ENCODE peak calls at places on chromosomes 7 and 10, in four cellular contexts. G is GM12878, E is GM12891, V is K562. C is an unnamed sample.

GRCh38 chr7:18437086-18437485 is 58.5 kb upstream of the HDAC9 start:
- DNase-seq in G (no peak), E (no peak), V (no peak), C (no peak)

GRCh38 chr10:44017483-44018145 is 367.3 kb downstream of the CXCL12 start:
- DNase-seq in G (no peak), E (no peak), V (no peak), C (no peak)

GRCh38 chr7:12250232-12250631 is 39.1 kb downstream of the TMEM106B start:
- DNase-seq in G (no peak), E (no peak), V (no peak), C (no peak)

GRCh38 chr10:119726291-119727261 is 726 bp downstream of the INPP5F start:
- DNase-seq in G (no peak), E (no peak), V (peak; percentile 61), C (no peak)

GRCh38 chr10:122168598-122168997 is 102.5 kb upstream of the BTBD16 start:
- DNase-seq in G (no peak), E (no peak), V (no peak), C (no peak)

GRCh38 chr7:125010540-125010939 is 80.9 kb upstream of the POT1 start:
- DNase-seq in G (no peak), E (no peak), V (no peak), C (no peak)

GRCh38 chr7:118573065-118573464 is 348.6 kb downstream of the ANKRD7 start:
- DNase-seq in G (no peak), E (no peak), V (no peak), C (no peak)

GRCh38 chr7:87310790-87311419 is 34.6 kb upstream of the CROT start:
- DNase-seq in G (no peak), E (no peak), V (no peak), C (no peak)

GRCh38 chr10:130869179-130869841 is 442.2 kb downstream of the TCERG1L start:
- DNase-seq in G (no peak), E (no peak), V (no peak), C (no peak)

GRCh38 chr7:129989466-129989865 is 36.7 kb upstream of the UBE2H start:
- DNase-seq in G (peak; percentile 53), E (no peak), V (no peak), C (no peak)

GRCh38 chr7:5422324-5423271 is 1.0 kb downstream of the TNRC18 start:
- DNase-seq in G (no peak), E (no peak), V (peak; percentile 13), C (no peak)

GRCh38 chr10:94213980-94214379 is 148.8 kb downstream of the NOC3L start:
- DNase-seq in G (no peak), E (no peak), V (no peak), C (no peak)

GRCh38 chr7:12493407-12493806 is 77.1 kb upstream of the SCIN start:
- DNase-seq in G (no peak), E (no peak), V (peak; percentile 12), C (no peak)

GRCh38 chr7:2939193-2939885 is 95.2 kb upstream of the GNA12 start:
- DNase-seq in G (no peak), E (no peak), V (no peak), C (no peak)

GRCh38 chr7:105487559-105488218 is 34.4 kb downstream of the PUS7 start:
- DNase-seq in G (no peak), E (no peak), V (peak; percentile 33), C (no peak)

GRCh38 chr10:85548038-85548437 is 818.6 kb downstream of the GRID1 start:
- DNase-seq in G (peak; percentile 35), E (no peak), V (no peak), C (no peak)

GRCh38 chr7:83879103-83879502 is 230.2 kb upstream of the SEMA3E start:
- DNase-seq in G (no peak), E (no peak), V (no peak), C (no peak)

GRCh38 chr10:88131561-88132139 is 268.2 kb downstream of the PTEN start:
- DNase-seq in G (no peak), E (no peak), V (no peak), C (no peak)

GRCh38 chr10:100664509-100664908 is 80.9 kb upstream of the PAX2 start:
- DNase-seq in G (no peak), E (no peak), V (no peak), C (no peak)

GRCh38 chr7:45573636-45574470 is at the start of gene ADCY1:
- DNase-seq in G (no peak), E (peak; percentile 73), V (peak; percentile 83), C (no peak)

GRCh38 chr7:112990619-112991018 is 96.0 kb downstream of the GPR85 start:
- DNase-seq in G (no peak), E (no peak), V (no peak), C (peak; percentile 29)

GRCh38 chr7:152424348-152425108 is 11.3 kb downstream of the KMT2C start:
- DNase-seq in G (no peak), E (no peak), V (no peak), C (no peak)

GRCh38 chr10:77186936-77187335 is 450.7 kb downstream of the KCNMA1 start:
- DNase-seq in G (no peak), E (no peak), V (no peak), C (no peak)

GRCh38 chr10:15188629-15189028 is 20.1 kb upstream of the NMT2 start:
- DNase-seq in G (no peak), E (no peak), V (no peak), C (no peak)

GRCh38 chr10:12405342-12406320 is 56.3 kb downstream of the CAMK1D start:
- DNase-seq in G (no peak), E (no peak), V (no peak), C (no peak)

GRCh38 chr7:78985509-78985908 is 468.0 kb downstream of the MAGI2 start:
- DNase-seq in G (no peak), E (no peak), V (no peak), C (no peak)

GRCh38 chr10:33506838-33507661 is 172.6 kb upstream of the NRP1 start:
- DNase-seq in G (peak; percentile 39), E (no peak), V (no peak), C (peak; percentile 63)

GRCh38 chr7:30351274-30351673 is 66.9 kb downstream of the ZNRF2 start:
- DNase-seq in G (no peak), E (no peak), V (no peak), C (peak; percentile 12)

GRCh38 chr10:30176182-30176581 is 116.8 kb upstream of the JCAD start:
- DNase-seq in G (no peak), E (no peak), V (no peak), C (no peak)

GRCh38 chr7:35652124-35652523 is 42.8 kb downstream of the HERPUD2 start:
- DNase-seq in G (no peak), E (no peak), V (no peak), C (no peak)

DNA sequence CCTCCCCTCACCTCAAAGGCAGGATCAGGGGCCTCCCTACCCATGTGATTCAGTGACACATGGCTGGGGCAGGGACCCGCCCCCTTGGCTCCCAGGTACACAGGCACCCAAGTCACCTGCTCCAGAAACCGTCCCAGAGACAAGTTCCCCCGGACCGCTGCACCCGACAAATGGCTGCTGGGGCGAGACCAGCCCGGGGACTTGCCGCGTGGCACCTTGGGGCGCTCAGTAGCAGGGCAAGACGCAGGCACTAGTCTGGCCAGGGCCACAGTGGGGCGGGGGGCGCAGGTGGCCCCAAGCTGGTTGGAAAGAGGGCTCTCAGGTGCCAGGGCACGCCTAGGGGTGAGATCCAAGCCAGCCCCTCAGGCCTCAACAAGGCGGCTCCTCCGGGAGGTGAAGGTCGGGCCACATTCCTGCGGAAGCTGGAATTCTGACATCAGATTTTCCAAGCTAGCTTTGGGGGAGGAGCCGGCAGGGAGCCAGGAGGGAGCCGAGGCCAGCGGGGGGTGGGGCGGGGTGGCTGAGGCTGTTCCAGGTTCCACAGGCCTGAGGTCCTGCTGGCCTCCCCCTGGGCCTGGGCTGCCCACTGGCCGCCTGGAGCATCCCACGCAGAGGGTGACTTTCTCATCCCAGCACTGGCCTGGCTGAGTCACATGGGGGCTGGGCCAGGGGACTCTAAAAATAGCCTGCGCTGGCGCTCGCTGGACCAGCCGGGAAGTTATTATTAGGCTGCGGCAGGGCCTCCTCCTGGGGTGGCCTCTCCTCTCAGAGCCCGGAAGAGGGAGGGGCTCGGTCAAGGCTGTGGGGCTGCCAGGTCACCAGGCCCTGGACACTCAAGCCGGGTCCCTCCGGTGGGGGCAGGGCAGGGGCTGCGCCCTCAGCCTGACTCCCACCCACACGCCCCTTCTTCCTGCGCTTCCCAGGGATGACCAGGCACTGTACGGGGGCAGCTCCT is 20.5 kb upstream of the INPP5A start:
- DNase-seq in G (no peak), E (no peak), V (peak; percentile 67), C (no peak)
- TF ChIP-seq SPI1 in G (no peak), E (no peak), V (no peak), C (no peak)

GRCh38 chr7:131722371-131722770 is 165.9 kb upstream of the PODXL start:
- DNase-seq in G (no peak), E (no peak), V (no peak), C (no peak)

GRCh38 chr7:131726031-131726430 is 169.6 kb upstream of the PODXL start:
- DNase-seq in G (no peak), E (no peak), V (no peak), C (no peak)

GRCh38 chr7:131724776-131725345 is 168.4 kb upstream of the PODXL start:
- DNase-seq in G (no peak), E (no peak), V (no peak), C (no peak)

GRCh38 chr7:131721660-131722059 is 165.2 kb upstream of the PODXL start:
- DNase-seq in G (no peak), E (no peak), V (no peak), C (no peak)

GRCh38 chr7:131723926-131724325 is 167.5 kb upstream of the PODXL start:
- DNase-seq in G (no peak), E (no peak), V (no peak), C (no peak)
- TF ChIP-seq SPI1 in G (no peak), E (no peak), V (no peak), C (no peak)

GRCh38 chr10:58438986-58439385 is 53.8 kb downstream of the TFAM start:
- DNase-seq in G (no peak), E (no peak), V (no peak), C (no peak)
- TF ChIP-seq SPI1 in G (no peak), E (no peak), V (no peak), C (no peak)

DNA sequence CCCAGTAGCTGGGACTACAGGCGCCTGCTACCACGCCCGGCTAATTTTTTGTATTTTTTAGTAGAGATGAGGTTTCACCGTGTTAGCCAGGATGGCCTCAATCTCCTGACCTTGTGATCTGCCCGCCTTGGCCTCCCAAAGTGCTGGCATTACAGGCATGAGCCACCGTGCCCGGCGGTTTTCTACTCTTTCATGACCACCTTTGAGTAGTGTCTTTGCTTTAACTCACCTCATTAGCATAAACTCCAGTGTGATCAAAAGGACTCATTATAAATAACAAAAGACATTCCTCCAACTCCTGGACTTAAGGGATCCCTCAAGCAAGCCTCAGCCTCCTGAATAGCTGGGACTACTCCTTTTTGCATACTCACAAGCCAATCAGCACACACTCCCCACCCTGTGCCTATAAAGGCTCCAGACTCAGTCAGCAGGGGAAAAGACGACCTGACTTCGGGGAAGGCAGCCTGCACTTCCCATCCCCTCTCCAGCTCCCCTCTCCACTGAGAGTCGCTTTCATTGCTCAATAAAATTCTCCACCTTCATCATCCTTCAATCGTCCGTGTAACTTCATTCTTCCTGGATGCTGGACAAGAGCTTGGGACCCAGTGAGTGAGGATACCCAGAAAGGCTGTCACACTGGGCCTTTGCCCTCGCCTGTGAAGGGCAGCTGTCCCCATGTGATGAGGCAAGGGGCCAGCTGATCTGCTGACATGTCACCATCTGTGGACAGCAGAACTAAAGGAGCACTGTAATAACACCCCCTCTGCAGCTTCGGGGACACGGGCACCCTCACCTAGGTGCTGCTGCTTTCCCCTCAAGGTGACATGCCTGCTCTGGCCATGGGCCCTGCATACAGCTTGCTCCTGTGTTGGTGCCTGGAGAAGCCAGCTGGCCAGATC is 35.0 kb upstream of the EIF4H start:
- DNase-seq in G (no peak), E (no peak), V (no peak), C (no peak)
- TF ChIP-seq SPI1 in G (no peak), E (no peak), V (no peak), C (no peak)